ENCODE peak calls at places on chromosomes 11 and 22, in eight cellular contexts. V, S, Q, M, K, U, N and X are unnamed samples.

GRCh38 chr11:67432655-67433349 is 4.5 kb downstream of the RPS6KB2 start:
- DNase-seq in V (no peak), S (no peak), Q (no peak), M (no peak), K (no peak), U (no peak), N (no peak), X (peak)

GRCh38 chr11:33383075-33383919 is 126.1 kb downstream of the HIPK3 start:
- DNase-seq in V (no peak), S (no peak), Q (no peak), M (no peak), K (no peak), U (no peak), N (no peak), X (no peak)

GRCh38 chr11:3135491-3136440 is 29.3 kb downstream of the OSBPL5 start:
- DNase-seq in V (no peak), S (no peak), Q (no peak), M (no peak), K (peak), U (no peak), N (peak), X (peak)

GRCh38 chr22:45235101-45235777 is 5.5 kb downstream of the KIAA0930 start:
- DNase-seq in V (peak), S (no peak), Q (no peak), M (no peak), K (no peak), U (peak), N (no peak), X (no peak)

GRCh38 chr22:49956418-49956770 is 4.2 kb upstream of the PIM3 start:
- DNase-seq in V (peak), S (no peak), Q (no peak), M (no peak), K (no peak), U (no peak), N (peak), X (no peak)

GRCh38 chr11:6618117-6619020 is 853 bp downstream of the TPP1 start:
- DNase-seq in V (peak), S (no peak), Q (no peak), M (no peak), K (no peak), U (no peak), N (peak), X (no peak)

GRCh38 chr11:36122715-36123114 is 166.5 kb downstream of the COMMD9 start:
- DNase-seq in V (no peak), S (no peak), Q (no peak), M (no peak), K (no peak), U (no peak), N (no peak), X (no peak)

GRCh38 chr11:13140028-13140870 is 131.1 kb downstream of the RASSF10 start:
- DNase-seq in V (peak), S (no peak), Q (peak), M (peak), K (peak), U (no peak), N (no peak), X (no peak)

GRCh38 chr11:12724301-12725046 is 50.3 kb downstream of the TEAD1 start:
- DNase-seq in V (peak), S (peak), Q (peak), M (peak), K (no peak), U (no peak), N (peak), X (no peak)

GRCh38 chr11:40241524-40242037 is 1217.9 kb downstream of the LRRC4C start:
- DNase-seq in V (peak), S (no peak), Q (no peak), M (no peak), K (peak), U (peak), N (no peak), X (no peak)

GRCh38 chr11:47415949-47416472 is 7.6 kb downstream of the SLC39A13 start:
- DNase-seq in V (peak), S (peak), Q (peak), M (peak), K (no peak), U (no peak), N (peak), X (no peak)

GRCh38 chr11:30753994-30754393 is 167.8 kb upstream of the MPPED2 start:
- DNase-seq in V (no peak), S (no peak), Q (no peak), M (no peak), K (no peak), U (no peak), N (no peak), X (no peak)

GRCh38 chr11:26248661-26249060 is 83.3 kb upstream of the ANO3 start:
- DNase-seq in V (no peak), S (no peak), Q (no peak), M (no peak), K (no peak), U (no peak), N (no peak), X (no peak)

GRCh38 chr22:49964493-49965290 is 4.1 kb downstream of the PIM3 start:
- DNase-seq in V (peak), S (no peak), Q (peak), M (no peak), K (no peak), U (no peak), N (peak), X (peak)

GRCh38 chr22:44338183-44338812 is 25.5 kb upstream of the SHISAL1 start:
- DNase-seq in V (no peak), S (no peak), Q (no peak), M (no peak), K (no peak), U (no peak), N (no peak), X (no peak)

GRCh38 chr11:83070044-83070877 is 1.4 kb downstream of the RAB30 start:
- DNase-seq in V (peak), S (no peak), Q (no peak), M (peak), K (peak), U (no peak), N (no peak), X (no peak)

GRCh38 chr11:119315139-119316016 is 1.6 kb downstream of the MCAM start:
- DNase-seq in V (peak), S (no peak), Q (peak), M (no peak), K (peak), U (peak), N (no peak), X (no peak)

GRCh38 chr11:110951041-110951440 is 238.8 kb upstream of the ARHGAP20 start:
- DNase-seq in V (no peak), S (no peak), Q (no peak), M (no peak), K (no peak), U (no peak), N (no peak), X (no peak)

GRCh38 chr11:102489469-102490145 is 37.0 kb upstream of the TMEM123 start:
- DNase-seq in V (no peak), S (no peak), Q (no peak), M (no peak), K (no peak), U (no peak), N (no peak), X (no peak)

GRCh38 chr22:17797721-17798559 is 23.7 kb upstream of the BID start:
- DNase-seq in V (peak), S (no peak), Q (no peak), M (no peak), K (no peak), U (peak), N (no peak), X (no peak)

GRCh38 chr11:111788464-111788863 is 22.3 kb upstream of the PPP2R1B start:
- DNase-seq in V (no peak), S (no peak), Q (no peak), M (no peak), K (no peak), U (no peak), N (no peak), X (no peak)

GRCh38 chr22:36422287-36423014 is 34.7 kb upstream of the MYH9 start:
- DNase-seq in V (no peak), S (no peak), Q (no peak), M (no peak), K (no peak), U (no peak), N (no peak), X (no peak)

GRCh38 chr11:93024376-93024775 is 54.9 kb downstream of the MTNR1B start:
- DNase-seq in V (no peak), S (no peak), Q (no peak), M (no peak), K (no peak), U (no peak), N (no peak), X (no peak)

GRCh38 chr22:48055827-48056226 is 1293.4 kb downstream of the TBC1D22A start:
- DNase-seq in V (no peak), S (no peak), Q (no peak), M (no peak), K (no peak), U (no peak), N (no peak), X (no peak)

GRCh38 chr11:125941606-125942275 is 4.1 kb upstream of the VSIG10L2 start:
- DNase-seq in V (peak), S (peak), Q (peak), M (peak), K (peak), U (peak), N (peak), X (peak)

GRCh38 chr11:45982656-45983470 is 60.4 kb downstream of the LARGE2 start:
- DNase-seq in V (no peak), S (peak), Q (no peak), M (peak), K (peak), U (no peak), N (peak), X (peak)

GRCh38 chr11:131807876-131808275 is 437.5 kb downstream of the NTM start:
- DNase-seq in V (no peak), S (no peak), Q (no peak), M (no peak), K (no peak), U (no peak), N (no peak), X (no peak)

GRCh38 chr11:38791346-38791961 is 2193.4 kb upstream of the RAG2 start:
- DNase-seq in V (peak), S (peak), Q (peak), M (peak), K (peak), U (peak), N (no peak), X (no peak)

GRCh38 chr11:17314232-17314547 is 37.4 kb upstream of the NCR3LG1 start:
- DNase-seq in V (no peak), S (no peak), Q (no peak), M (no peak), K (no peak), U (no peak), N (no peak), X (no peak)

GRCh38 chr11:67613960-67614715 is 7.4 kb downstream of the NDUFV1 start:
- DNase-seq in V (peak), S (peak), Q (no peak), M (peak), K (peak), U (peak), N (peak), X (peak)

GRCh38 chr22:20531404-20532181 is 24.2 kb downstream of the MED15 start:
- DNase-seq in V (no peak), S (peak), Q (no peak), M (peak), K (peak), U (no peak), N (no peak), X (no peak)

GRCh38 chr11:65398362-65398910 is 12.0 kb downstream of the FRMD8 start:
- DNase-seq in V (no peak), S (no peak), Q (no peak), M (no peak), K (no peak), U (no peak), N (no peak), X (no peak)
- TF ChIP-seq CTCF in V (no peak), S (no peak), Q (no peak), M (no peak), K (no peak), U (no peak), N (no peak), X (no peak)

GRCh38 chr11:2122907-2123627 is 16.1 kb downstream of the IGF2 start:
- DNase-seq in V (no peak), S (no peak), Q (no peak), M (no peak), K (no peak), U (no peak), N (no peak), X (peak)
- TF ChIP-seq CTCF in V (no peak), S (peak), Q (no peak), M (no peak), K (no peak), U (no peak), N (no peak), X (no peak)

GRCh38 chr22:31750365-31751284 is 693 bp upstream of the PRR14L start:
- DNase-seq in V (no peak), S (no peak), Q (no peak), M (no peak), K (no peak), U (no peak), N (no peak), X (no peak)

GRCh38 chr22:31752096-31752847 is 1.5 kb upstream of the DEPDC5 start:
- DNase-seq in V (peak), S (no peak), Q (no peak), M (no peak), K (no peak), U (no peak), N (no peak), X (no peak)

GRCh38 chr22:31753005-31753633 is 700 bp upstream of the DEPDC5 start:
- DNase-seq in V (peak), S (no peak), Q (peak), M (peak), K (peak), U (peak), N (peak), X (peak)

GRCh38 chr22:31754813-31755212 is 994 bp downstream of the DEPDC5 start:
- DNase-seq in V (no peak), S (no peak), Q (no peak), M (no peak), K (no peak), U (no peak), N (no peak), X (no peak)

GRCh38 chr22:31753634-31754471 is at the start of gene DEPDC5:
- DNase-seq in V (peak), S (peak), Q (peak), M (peak), K (peak), U (peak), N (peak), X (peak)
- TF ChIP-seq CTCF in V (no peak), S (no peak), Q (no peak), M (no peak), K (no peak), U (no peak), N (no peak), X (no peak)

GRCh38 chr11:77590194-77590591 is 440 bp downstream of the AQP11 start:
- DNase-seq in V (peak), S (no peak), Q (peak), M (peak), K (no peak), U (no peak), N (peak), X (peak)
- TF ChIP-seq CTCF in V (no peak), S (no peak), Q (no peak), M (no peak), K (no peak), U (no peak), N (no peak), X (no peak)

DNA sequence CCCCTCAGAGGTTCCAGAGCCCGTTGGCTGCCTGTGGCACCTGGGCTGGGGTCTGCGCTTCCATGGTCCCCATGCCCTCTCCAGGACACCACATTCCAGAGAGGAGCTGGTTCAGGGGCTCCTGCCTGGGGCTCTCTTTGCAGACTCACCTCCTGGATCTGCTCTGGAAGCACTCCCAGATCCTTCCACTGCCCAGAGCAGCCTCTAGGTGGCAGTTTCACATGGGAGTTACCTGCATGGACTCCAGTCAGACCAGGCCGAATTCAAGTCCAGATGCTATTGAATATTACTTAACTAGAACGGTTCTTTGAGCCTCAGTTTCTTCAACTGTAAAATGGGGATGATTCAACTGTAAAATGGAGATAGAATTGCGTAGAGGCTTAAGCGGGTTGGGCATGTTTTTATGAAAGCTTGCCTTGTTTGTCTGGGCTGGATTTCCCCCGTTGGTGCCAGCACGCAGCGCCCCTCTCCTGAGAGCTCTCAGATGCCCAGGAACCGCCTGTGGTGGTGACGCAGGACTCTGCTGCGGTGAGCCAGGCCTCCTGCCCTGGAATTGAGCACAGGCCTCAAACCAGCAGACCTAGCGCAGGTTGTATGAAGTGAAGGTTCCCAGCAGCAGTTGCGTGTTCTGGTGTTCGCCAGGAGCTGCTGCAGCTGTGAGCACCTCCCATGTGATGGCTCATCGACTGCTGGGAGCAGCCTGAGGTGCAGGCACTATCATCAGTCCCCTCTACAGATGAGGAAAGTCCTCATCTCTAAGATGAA is 44.2 kb downstream of the LMO1 start:
- DNase-seq in V (peak), S (peak), Q (peak), M (peak), K (peak), U (peak), N (peak), X (peak)
- TF ChIP-seq CTCF in V (peak), S (peak), Q (peak), M (peak), K (peak), U (peak), N (no peak), X (peak)

DNA sequence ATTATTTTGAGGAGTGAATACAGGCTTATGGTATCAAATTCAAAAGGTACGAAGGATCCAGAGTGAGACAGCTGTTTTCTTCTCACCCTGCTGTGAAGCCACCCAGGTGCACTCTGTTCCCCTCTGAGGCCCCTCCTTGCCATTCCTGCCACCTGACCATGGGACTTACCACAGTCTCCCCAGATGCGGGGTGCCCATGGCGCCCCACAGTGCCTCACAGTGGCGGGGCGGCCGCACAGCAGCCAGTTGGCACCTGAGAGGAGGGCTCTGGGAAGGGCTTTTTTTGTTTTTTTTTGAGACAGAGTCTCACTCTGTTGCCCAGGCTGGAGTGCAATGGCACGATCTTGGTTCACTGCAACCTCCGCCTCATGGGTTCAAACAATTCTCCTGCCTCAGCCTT is 151.7 kb downstream of the CEP164 start:
- DNase-seq in V (peak), S (peak), Q (peak), M (no peak), K (no peak), U (peak), N (no peak), X (no peak)
- TF ChIP-seq CTCF in V (no peak), S (peak), Q (no peak), M (no peak), K (no peak), U (peak), N (no peak), X (no peak)

DNA sequence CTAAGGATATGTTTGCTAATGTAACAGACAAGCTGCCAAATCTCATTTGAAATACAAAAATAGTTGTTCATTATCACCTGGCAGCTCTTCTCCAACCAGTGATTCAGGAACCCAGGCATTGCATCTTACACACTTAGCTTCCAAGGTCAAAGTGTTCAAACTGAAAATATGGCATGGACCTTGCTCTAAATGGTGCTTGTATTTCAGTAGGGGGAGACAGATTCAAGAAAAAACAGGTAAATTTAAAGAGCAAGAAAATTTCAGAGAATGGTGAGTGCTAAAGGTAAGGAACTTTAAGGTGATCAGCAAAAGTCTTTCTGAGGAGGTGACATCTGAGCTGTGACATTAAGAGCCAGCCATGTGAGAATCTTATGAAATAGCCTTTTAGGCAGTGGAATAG is 82.8 kb upstream of the E2F8 start:
- DNase-seq in V (no peak), S (no peak), Q (no peak), M (no peak), K (no peak), U (no peak), N (no peak), X (no peak)
- TF ChIP-seq CTCF in V (no peak), S (peak), Q (no peak), M (peak), K (no peak), U (peak), N (no peak), X (no peak)

GRCh38 chr11:133122260-133122659 is 410.0 kb downstream of the OPCML start:
- DNase-seq in V (no peak), S (no peak), Q (no peak), M (no peak), K (no peak), U (no peak), N (no peak), X (no peak)
- TF ChIP-seq CTCF in V (no peak), S (no peak), Q (no peak), M (no peak), K (no peak), U (no peak), N (no peak), X (no peak)